ENCODE peak calls at places on chromosomes 4 and X, in ten cellular contexts. U is dorsolateral prefrontal cortex, V is colonic mucosa, H is MM.1S, J is OCI-LY7, O is psoas muscle, W is sigmoid colon, Y is brain microvascular endothelial cell, X is heart left ventricle, N is neuronal stem cell. T is an unnamed sample.

GRCh38 chrX:10039821-10040793 is 72.9 kb downstream of the CLDN34 start:
- DNase-seq in N (no peak), U (no peak), O (no peak), J (no peak), W (no peak), X (no peak), H (no peak), Y (no peak), V (no peak), T (no peak)

GRCh38 chrX:54288989-54289388 is 68.9 kb downstream of the WNK3 start:
- DNase-seq in J (no peak), N (no peak), Y (no peak), W (no peak), X (no peak), O (no peak), U (no peak), H (no peak), V (no peak), T (no peak)

GRCh38 chrX:25523574-25523973 is 507.8 kb upstream of the ARX start:
- DNase-seq in H (no peak), O (no peak), J (peak; percentile 1), U (peak; percentile 47), X (no peak), W (no peak), V (no peak), N (peak; percentile 12), Y (peak; percentile 25), T (no peak)

GRCh38 chr4:102076622-102077021 is 268.7 kb downstream of the SLC39A8 start:
- DNase-seq in U (no peak), N (no peak), H (no peak), O (no peak), Y (no peak), J (no peak), W (no peak), V (no peak), X (no peak), T (no peak)

GRCh38 chrX:10818651-10819050 is 198.3 kb upstream of the MID1 start:
- DNase-seq in W (no peak), Y (no peak), O (no peak), V (no peak), X (no peak), U (no peak), H (no peak), N (no peak), J (no peak), T (no peak)

GRCh38 chr4:139367421-139368090 is 65.3 kb upstream of the NDUFC1 start:
- DNase-seq in J (no peak), N (no peak), H (no peak), X (no peak), U (no peak), O (no peak), Y (no peak), V (no peak), W (no peak), T (no peak)

GRCh38 chrX:150664290-150664689 is 28.9 kb upstream of the MTMR1 start:
- DNase-seq in Y (no peak), V (no peak), X (peak; percentile 74), H (no peak), O (peak; percentile 23), U (peak; percentile 19), W (peak; percentile 71), J (no peak), N (no peak), T (no peak)

GRCh38 chr4:137961051-137961438 is 281.1 kb downstream of the SLC7A11 start:
- DNase-seq in W (no peak), V (no peak), O (no peak), U (no peak), N (no peak), H (no peak), X (no peak), Y (no peak), J (no peak), T (no peak)

GRCh38 chr4:81421346-81422218 is 50.1 kb downstream of the RASGEF1B start:
- DNase-seq in N (no peak), W (no peak), U (no peak), O (no peak), H (no peak), Y (peak; percentile 17), X (no peak), J (peak; percentile 57), V (peak; percentile 76), T (peak; percentile 28)

GRCh38 chr4:2794707-2795557 is 2.0 kb downstream of the SH3BP2 start:
- DNase-seq in U (peak; percentile 52), N (no peak), W (peak; percentile 78), O (peak; percentile 67), J (no peak), H (no peak), X (peak; percentile 82), V (peak; percentile 61), Y (peak; percentile 68), T (peak; percentile 59)

GRCh38 chrX:69493193-69493592 is 10.9 kb upstream of the NALF2 start:
- DNase-seq in O (no peak), U (no peak), X (no peak), W (no peak), Y (no peak), N (peak; percentile 31), V (peak; percentile 46), H (peak; percentile 45), J (peak; percentile 47), T (no peak)

GRCh38 chr4:37451646-37452045 is 207.1 kb downstream of the NWD2 start:
- DNase-seq in J (no peak), W (no peak), X (no peak), V (no peak), Y (no peak), O (no peak), N (no peak), U (no peak), H (no peak), T (no peak)

GRCh38 chrX:101347859-101348451 is 587 bp downstream of the TIMM8A start:
- DNase-seq in Y (no peak), O (no peak), U (no peak), X (no peak), V (no peak), N (no peak), J (no peak), H (no peak), W (no peak), T (no peak)

GRCh38 chr4:159319027-159319426 is 216.1 kb downstream of the RAPGEF2 start:
- DNase-seq in V (no peak), Y (no peak), U (no peak), O (no peak), J (no peak), X (no peak), H (no peak), N (no peak), W (no peak), T (no peak)

GRCh38 chr4:26864904-26865303 is 4.3 kb downstream of the STIM2 start:
- DNase-seq in O (no peak), N (no peak), W (no peak), X (no peak), J (no peak), U (no peak), V (no peak), H (no peak), Y (no peak), T (no peak)
- H3K27ac ChIP-seq in O (no peak overlapping the region), N (no peak overlapping the region), W (peak overlapping the region; percentile 9), X (peak overlapping the region; percentile 10), J (peak overlapping the region; percentile 14), U (no peak overlapping the region), V (peak overlapping the region; percentile 19), H (no peak overlapping the region), Y (no peak overlapping the region), T (no peak overlapping the region)

GRCh38 chrX:109448539-109448938 is 33.3 kb downstream of the GUCY2F start:
- DNase-seq in J (no peak), N (no peak), V (no peak), W (no peak), O (no peak), Y (no peak), X (no peak), H (no peak), U (no peak), T (no peak)
- H3K27ac ChIP-seq in J (no peak overlapping the region), N (no peak overlapping the region), V (no peak overlapping the region), W (no peak overlapping the region), O (no peak overlapping the region), Y (no peak overlapping the region), X (no peak overlapping the region), H (no peak overlapping the region), U (no peak overlapping the region), T (no peak overlapping the region)

DNA sequence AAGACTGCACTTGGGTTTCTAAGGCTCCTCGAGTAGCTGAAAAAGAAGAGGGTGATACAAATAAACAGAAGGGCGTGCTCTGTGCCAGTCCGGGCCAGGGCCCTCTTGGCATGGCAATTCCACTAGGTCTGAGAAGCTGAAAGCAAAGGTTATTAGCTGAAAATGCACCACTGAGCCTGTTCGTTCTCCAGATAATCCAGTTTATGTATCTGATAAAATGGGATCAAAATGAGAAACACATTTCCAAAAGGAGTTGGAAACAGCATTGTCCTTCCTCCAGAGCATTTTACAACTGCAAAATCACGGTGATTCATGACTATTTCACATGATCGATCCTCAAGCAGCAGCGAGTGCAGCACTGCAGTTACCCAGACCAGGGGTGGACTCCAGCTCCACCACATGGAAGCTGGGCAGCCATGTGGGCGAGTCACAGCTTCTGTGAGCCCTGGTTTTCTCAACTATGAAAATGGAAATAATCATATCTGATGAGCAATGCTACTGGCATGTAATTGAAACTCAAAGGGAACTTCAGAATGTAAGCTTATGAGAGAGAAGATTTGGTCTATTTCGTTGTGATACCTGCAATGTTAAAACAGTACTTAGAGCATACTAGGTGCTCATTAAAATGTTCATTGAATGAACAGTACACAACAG is 78.7 kb upstream of the MSX1 start:
- DNase-seq in Y (peak; percentile 63), N (no peak), U (no peak), W (no peak), X (no peak), H (no peak), V (no peak), O (no peak), J (no peak), T (no peak)
- H3K27ac ChIP-seq in Y (no peak overlapping the region), N (no peak overlapping the region), U (no peak overlapping the region), W (no peak overlapping the region), X (no peak overlapping the region), H (no peak overlapping the region), V (no peak overlapping the region), O (no peak overlapping the region), J (no peak overlapping the region), T (no peak overlapping the region)

DNA sequence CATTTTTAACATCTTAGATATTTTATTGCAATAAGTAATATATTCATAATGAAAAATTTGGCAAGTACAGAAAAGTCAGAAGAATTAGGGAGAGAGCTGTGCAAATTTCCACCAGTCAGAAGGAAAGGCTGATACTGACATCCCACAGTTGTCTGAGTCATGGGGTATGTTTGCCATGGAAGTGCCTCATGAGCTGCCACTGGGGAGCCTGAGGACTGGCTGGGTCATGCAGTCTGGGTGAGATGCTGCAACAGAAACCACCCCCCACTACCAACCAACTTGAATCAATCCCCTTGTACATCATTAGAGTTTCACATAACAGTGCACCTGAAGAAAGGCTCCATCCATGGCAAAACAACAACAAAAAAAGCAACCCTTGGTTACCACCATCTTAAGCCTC is 45.2 kb upstream of the ENPP6 start:
- DNase-seq in U (no peak), J (no peak), H (no peak), N (no peak), Y (peak; percentile 57), V (peak; percentile 4), O (no peak), X (no peak), W (no peak), T (no peak)
- H3K27ac ChIP-seq in U (no peak overlapping the region), J (no peak overlapping the region), H (no peak overlapping the region), N (no peak overlapping the region), Y (no peak overlapping the region), V (no peak overlapping the region), O (no peak overlapping the region), X (no peak overlapping the region), W (no peak overlapping the region), T (no peak overlapping the region)

GRCh38 chr4:88613417-88613875 is 21.2 kb downstream of the HERC3 start:
- DNase-seq in N (no peak), X (no peak), H (no peak), W (no peak), V (no peak), U (no peak), O (no peak), Y (no peak), J (peak; percentile 41), T (peak; percentile 17)
- H3K27ac ChIP-seq in N (no peak overlapping the region), X (peak overlapping the region; percentile 69), H (no peak overlapping the region), W (peak overlapping the region; percentile 73), V (peak overlapping the region; percentile 16), U (no peak overlapping the region), O (peak overlapping the region; percentile 80), Y (no peak overlapping the region), J (no peak overlapping the region), T (no peak overlapping the region)

T was measured in Peyer's patch.